ENCODE peak calls at places on chromosomes 12 and 14, in four cellular contexts. One of them, this sample, is unnamed.

GRCh38 chr12:49198431-49199155 is 9.7 kb upstream of the TUBA1A start:
- DNase-seq in NCI-H510A treated with DMSO at 0.1 percent for 48 hours: no peak
- DNase-seq in activated CD4-positive, alpha-beta T cell treated with anti-CD3 and anti-CD28 coated beads, Interleukin-2, amount 10 ng/mL, durations not matched to agents 7 days and 5 days: no peak
- DNase-seq in T47D: no peak
- DNase-seq in this sample: no peak

GRCh38 chr14:74459289-74459946 is 33.4 kb upstream of the SYNDIG1L start:
- DNase-seq in NCI-H510A treated with DMSO at 0.1 percent for 48 hours: no peak
- DNase-seq in activated CD4-positive, alpha-beta T cell treated with anti-CD3 and anti-CD28 coated beads, Interleukin-2, amount 10 ng/mL, durations not matched to agents 7 days and 5 days: peak; percentile 10
- DNase-seq in T47D: no peak
- DNase-seq in this sample: no peak

GRCh38 chr12:45303955-45304354 is 88.1 kb downstream of the ANO6 start:
- DNase-seq in NCI-H510A treated with DMSO at 0.1 percent for 48 hours: no peak
- DNase-seq in activated CD4-positive, alpha-beta T cell treated with anti-CD3 and anti-CD28 coated beads, Interleukin-2, amount 10 ng/mL, durations not matched to agents 7 days and 5 days: no peak
- DNase-seq in T47D: no peak
- DNase-seq in this sample: no peak

GRCh38 chr12:14948672-14949071 is 10.3 kb upstream of the ERP27 start:
- DNase-seq in NCI-H510A treated with DMSO at 0.1 percent for 48 hours: peak; percentile 68
- DNase-seq in activated CD4-positive, alpha-beta T cell treated with anti-CD3 and anti-CD28 coated beads, Interleukin-2, amount 10 ng/mL, durations not matched to agents 7 days and 5 days: peak; percentile 78
- DNase-seq in T47D: no peak
- DNase-seq in this sample: peak; percentile 93

GRCh38 chr12:93573552-93574223 is 1.2 kb downstream of the SOCS2 start:
- DNase-seq in NCI-H510A treated with DMSO at 0.1 percent for 48 hours: no peak
- DNase-seq in activated CD4-positive, alpha-beta T cell treated with anti-CD3 and anti-CD28 coated beads, Interleukin-2, amount 10 ng/mL, durations not matched to agents 7 days and 5 days: no peak
- DNase-seq in T47D: no peak
- DNase-seq in this sample: no peak

GRCh38 chr12:88600272-88600671 is 20.0 kb upstream of the KITLG start:
- DNase-seq in NCI-H510A treated with DMSO at 0.1 percent for 48 hours: no peak
- DNase-seq in activated CD4-positive, alpha-beta T cell treated with anti-CD3 and anti-CD28 coated beads, Interleukin-2, amount 10 ng/mL, durations not matched to agents 7 days and 5 days: no peak
- DNase-seq in T47D: no peak
- DNase-seq in this sample: no peak

GRCh38 chr14:64060648-64061096 is 207.9 kb downstream of the SYNE2 start:
- DNase-seq in NCI-H510A treated with DMSO at 0.1 percent for 48 hours: no peak
- DNase-seq in activated CD4-positive, alpha-beta T cell treated with anti-CD3 and anti-CD28 coated beads, Interleukin-2, amount 10 ng/mL, durations not matched to agents 7 days and 5 days: no peak
- DNase-seq in T47D: no peak
- DNase-seq in this sample: peak; percentile 7

GRCh38 chr12:132723764-132724140 is 13.1 kb downstream of the PGAM5 start:
- DNase-seq in NCI-H510A treated with DMSO at 0.1 percent for 48 hours: no peak
- DNase-seq in activated CD4-positive, alpha-beta T cell treated with anti-CD3 and anti-CD28 coated beads, Interleukin-2, amount 10 ng/mL, durations not matched to agents 7 days and 5 days: no peak
- DNase-seq in T47D: no peak
- DNase-seq in this sample: no peak

GRCh38 chr12:110223777-110224378 is 57.2 kb upstream of the ATP2A2 start:
- DNase-seq in NCI-H510A treated with DMSO at 0.1 percent for 48 hours: no peak
- DNase-seq in activated CD4-positive, alpha-beta T cell treated with anti-CD3 and anti-CD28 coated beads, Interleukin-2, amount 10 ng/mL, durations not matched to agents 7 days and 5 days: no peak
- DNase-seq in T47D: no peak
- DNase-seq in this sample: no peak

GRCh38 chr12:16281157-16281556 is 3.7 kb upstream of the SLC15A5 start:
- DNase-seq in NCI-H510A treated with DMSO at 0.1 percent for 48 hours: no peak
- DNase-seq in activated CD4-positive, alpha-beta T cell treated with anti-CD3 and anti-CD28 coated beads, Interleukin-2, amount 10 ng/mL, durations not matched to agents 7 days and 5 days: no peak
- DNase-seq in T47D: no peak
- DNase-seq in this sample: no peak

GRCh38 chr12:121823101-121823726 is 19.4 kb downstream of the SETD1B start:
- DNase-seq in NCI-H510A treated with DMSO at 0.1 percent for 48 hours: no peak
- DNase-seq in activated CD4-positive, alpha-beta T cell treated with anti-CD3 and anti-CD28 coated beads, Interleukin-2, amount 10 ng/mL, durations not matched to agents 7 days and 5 days: no peak
- DNase-seq in T47D: no peak
- DNase-seq in this sample: no peak

GRCh38 chr14:22313172-22313801 is 275.7 kb downstream of the DAD1 start:
- DNase-seq in NCI-H510A treated with DMSO at 0.1 percent for 48 hours: no peak
- DNase-seq in activated CD4-positive, alpha-beta T cell treated with anti-CD3 and anti-CD28 coated beads, Interleukin-2, amount 10 ng/mL, durations not matched to agents 7 days and 5 days: no peak
- DNase-seq in T47D: no peak
- DNase-seq in this sample: no peak

GRCh38 chr12:48454675-48455074 is 17.7 kb upstream of the ANP32D start:
- DNase-seq in NCI-H510A treated with DMSO at 0.1 percent for 48 hours: no peak
- DNase-seq in activated CD4-positive, alpha-beta T cell treated with anti-CD3 and anti-CD28 coated beads, Interleukin-2, amount 10 ng/mL, durations not matched to agents 7 days and 5 days: no peak
- DNase-seq in T47D: peak; percentile 42
- DNase-seq in this sample: peak; percentile 24

GRCh38 chr14:52067873-52068740 is 752 bp downstream of the NID2 start:
- DNase-seq in NCI-H510A treated with DMSO at 0.1 percent for 48 hours: no peak
- DNase-seq in activated CD4-positive, alpha-beta T cell treated with anti-CD3 and anti-CD28 coated beads, Interleukin-2, amount 10 ng/mL, durations not matched to agents 7 days and 5 days: no peak
- DNase-seq in T47D: no peak
- DNase-seq in this sample: no peak

GRCh38 chr14:68146812-68147211 is 327.2 kb downstream of the RAD51B start:
- DNase-seq in NCI-H510A treated with DMSO at 0.1 percent for 48 hours: no peak
- DNase-seq in activated CD4-positive, alpha-beta T cell treated with anti-CD3 and anti-CD28 coated beads, Interleukin-2, amount 10 ng/mL, durations not matched to agents 7 days and 5 days: no peak
- DNase-seq in T47D: peak; percentile 17
- DNase-seq in this sample: no peak

GRCh38 chr14:55094630-55095157 is 34.4 kb upstream of the LGALS3 start:
- DNase-seq in NCI-H510A treated with DMSO at 0.1 percent for 48 hours: no peak
- DNase-seq in activated CD4-positive, alpha-beta T cell treated with anti-CD3 and anti-CD28 coated beads, Interleukin-2, amount 10 ng/mL, durations not matched to agents 7 days and 5 days: no peak
- DNase-seq in T47D: no peak
- DNase-seq in this sample: no peak

GRCh38 chr14:59882957-59883356 is 12.4 kb upstream of the RTN1 start:
- DNase-seq in NCI-H510A treated with DMSO at 0.1 percent for 48 hours: no peak
- DNase-seq in activated CD4-positive, alpha-beta T cell treated with anti-CD3 and anti-CD28 coated beads, Interleukin-2, amount 10 ng/mL, durations not matched to agents 7 days and 5 days: no peak
- DNase-seq in T47D: no peak
- DNase-seq in this sample: no peak

GRCh38 chr14:58738876-58739275 is 101.1 kb downstream of the DACT1 start:
- DNase-seq in NCI-H510A treated with DMSO at 0.1 percent for 48 hours: no peak
- DNase-seq in activated CD4-positive, alpha-beta T cell treated with anti-CD3 and anti-CD28 coated beads, Interleukin-2, amount 10 ng/mL, durations not matched to agents 7 days and 5 days: no peak
- DNase-seq in T47D: no peak
- DNase-seq in this sample: no peak